ENCODE peak calls at places on chromosome 16, in four cellular contexts. G, X, E and L are unnamed samples.

GRCh38 chr16:88635671-88636070 is 2.7 kb upstream of the IL17C start:
- DNase-seq in G (no peak), X (no peak), E (no peak), L (no peak)

GRCh38 chr16:85570213-85570734 is 42.8 kb upstream of the GSE1 start:
- DNase-seq in G (peak; percentile 100), X (no peak), E (no peak), L (no peak)

GRCh38 chr16:83973077-83973476 is 5.0 kb downstream of the NECAB2 start:
- DNase-seq in G (no peak), X (no peak), E (no peak), L (no peak)

GRCh38 chr16:12162586-12162985 is 186.1 kb downstream of the SNX29 start:
- DNase-seq in G (no peak), X (no peak), E (no peak), L (no peak)

GRCh38 chr16:8588703-8589292 is 1.5 kb downstream of the TMEM114 start:
- DNase-seq in G (no peak), X (no peak), E (no peak), L (no peak)

GRCh38 chr16:86952769-86953168 is 364.4 kb downstream of the C16orf95 start:
- DNase-seq in G (no peak), X (no peak), E (no peak), L (no peak)

GRCh38 chr16:35751191-35751941 is 2292.0 kb downstream of the TP53TG3F start:
- DNase-seq in G (no peak), X (no peak), E (no peak), L (no peak)

GRCh38 chr16:72952404-72953301 is 95.3 kb downstream of the ZFHX3 start:
- DNase-seq in G (peak; percentile 54), X (peak; percentile 58), E (peak; percentile 44), L (no peak)

GRCh38 chr16:50525716-50526115 is 22.5 kb upstream of the NKD1 start:
- DNase-seq in G (no peak), X (no peak), E (no peak), L (no peak)

GRCh38 chr16:67562918-67563707 is 787 bp downstream of the CTCF start:
- DNase-seq in G (peak; percentile 52), X (peak; percentile 54), E (no peak), L (no peak)